ENCODE peak calls at places on chromosomes 11 and 22, in six cellular contexts. E, F, H, D, J and B are unnamed samples.

GRCh38 chr22:24335529-24335928 is 64.9 kb downstream of the SPECC1L start:
- DNase-seq in H (no peak), J (no peak), E (no peak), F (no peak), D (no peak), B (peak)

GRCh38 chr11:64874308-64874707 is 4.1 kb downstream of the EHD1 start:
- DNase-seq in F (peak), H (no peak), E (no peak), D (no peak), J (peak), B (no peak)

GRCh38 chr11:86941871-86942208 is 13.4 kb downstream of the FZD4 start:
- DNase-seq in H (no peak), F (no peak), J (no peak), E (no peak), D (no peak), B (no peak)

GRCh38 chr22:30553971-30554370 is 7.4 kb upstream of the SEC14L6 start:
- DNase-seq in D (no peak), F (no peak), H (no peak), E (no peak), J (no peak), B (no peak)

GRCh38 chr11:6459049-6459448 is 14.7 kb downstream of the TRIM3 start:
- DNase-seq in J (no peak), F (no peak), D (no peak), H (no peak), E (no peak), B (no peak)

GRCh38 chr11:10051868-10052586 is 242.0 kb downstream of the SBF2 start:
- DNase-seq in F (peak), H (no peak), J (no peak), E (no peak), D (no peak), B (no peak)

GRCh38 chr22:43777204-43777671 is 34.9 kb downstream of the EFCAB6 start:
- DNase-seq in E (no peak), H (no peak), D (peak), F (peak), J (no peak), B (peak)

GRCh38 chr22:35154937-35155387 is 89.0 kb downstream of the ISX start:
- DNase-seq in H (peak), E (peak), J (no peak), D (peak), F (peak), B (peak)

GRCh38 chr11:45383229-45383628 is 97.1 kb upstream of the SYT13 start:
- DNase-seq in J (no peak), D (peak), H (no peak), E (no peak), F (no peak), B (peak)

DNA sequence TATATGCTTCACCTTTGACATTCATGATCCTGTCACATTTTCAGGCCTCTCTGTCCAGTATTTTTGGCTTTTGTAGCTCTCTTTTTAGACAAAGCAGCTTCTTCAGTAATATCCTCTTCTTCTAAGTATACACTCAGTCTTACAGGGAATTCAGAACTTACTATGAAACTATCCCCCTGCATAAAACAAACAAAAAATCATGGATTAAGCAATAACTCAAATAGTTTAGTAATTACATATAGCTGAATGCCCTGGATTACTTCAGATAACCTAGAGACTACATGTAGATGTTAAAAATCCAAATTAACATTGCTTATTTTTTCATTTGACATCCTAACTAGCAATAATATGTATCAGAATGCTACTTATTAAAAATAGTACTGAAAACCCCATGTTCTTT is 5.2 kb downstream of the TAF1D start:
- DNase-seq in E (no peak), H (no peak), D (no peak), F (peak), J (no peak), B (peak)
- H3K4me3 ChIP-seq in E (peak), H (no peak), D (no peak), F (no peak), J (peak), B (no peak)

DNA sequence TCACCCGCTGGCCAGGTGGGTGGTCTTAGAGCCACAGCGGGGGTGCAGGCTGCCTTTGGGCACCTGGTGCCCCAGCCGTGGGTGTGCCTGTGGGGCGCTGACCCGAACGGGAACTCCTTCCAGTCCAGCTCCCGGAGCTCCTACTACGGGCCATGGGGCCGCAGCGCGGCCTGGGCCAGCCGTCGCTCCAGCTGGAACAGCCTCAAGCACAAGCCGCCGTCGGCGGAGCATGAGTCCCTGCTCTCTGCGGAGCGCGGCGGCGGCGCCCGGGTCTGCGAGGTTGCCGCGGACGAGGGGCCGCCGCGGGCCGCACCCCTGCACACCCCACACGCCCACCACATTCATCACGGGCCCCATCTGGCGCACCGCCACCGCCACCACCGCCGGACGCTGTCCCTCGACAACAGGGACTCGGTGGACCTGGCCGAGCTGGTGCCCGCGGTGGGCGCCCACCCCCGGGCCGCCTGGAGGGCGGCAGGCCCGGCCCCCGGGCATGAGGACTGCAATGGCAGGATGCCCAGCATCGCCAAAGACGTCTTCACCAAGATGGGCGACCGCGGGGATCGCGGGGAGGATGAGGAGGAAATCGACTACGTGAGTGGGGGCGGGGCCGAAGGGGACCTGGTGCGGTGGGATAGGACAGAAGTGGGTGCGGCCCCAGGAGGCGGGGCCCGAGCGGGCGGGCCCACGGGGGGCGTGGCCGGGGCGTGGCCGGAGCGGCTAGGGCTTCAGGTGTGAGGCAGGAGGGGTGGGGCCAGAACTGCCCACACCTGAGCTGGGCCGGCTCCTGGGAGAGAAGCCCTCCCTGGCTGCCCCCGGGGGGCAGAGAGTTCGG is 91.5 kb downstream of the CACNA1I start:
- DNase-seq in J (peak), H (peak), D (no peak), F (no peak), E (no peak), B (no peak)
- H3K4me3 ChIP-seq in J (peak), H (peak), D (no peak), F (no peak), E (no peak), B (no peak)

GRCh38 chr22:33850724-33851123 is 69.6 kb downstream of the LARGE1 start:
- DNase-seq in J (no peak), E (no peak), D (no peak), F (no peak), H (no peak), B (no peak)

GRCh38 chr22:33851985-33852384 is 68.3 kb downstream of the LARGE1 start:
- DNase-seq in J (no peak), D (no peak), H (no peak), E (no peak), F (no peak), B (no peak)

GRCh38 chr22:33853200-33854097 is 66.8 kb downstream of the LARGE1 start:
- DNase-seq in D (peak), E (peak), H (peak), J (no peak), F (peak), B (peak)

GRCh38 chr22:33851240-33851639 is 69.0 kb downstream of the LARGE1 start:
- DNase-seq in E (no peak), H (no peak), F (peak), D (no peak), J (no peak), B (no peak)

DNA sequence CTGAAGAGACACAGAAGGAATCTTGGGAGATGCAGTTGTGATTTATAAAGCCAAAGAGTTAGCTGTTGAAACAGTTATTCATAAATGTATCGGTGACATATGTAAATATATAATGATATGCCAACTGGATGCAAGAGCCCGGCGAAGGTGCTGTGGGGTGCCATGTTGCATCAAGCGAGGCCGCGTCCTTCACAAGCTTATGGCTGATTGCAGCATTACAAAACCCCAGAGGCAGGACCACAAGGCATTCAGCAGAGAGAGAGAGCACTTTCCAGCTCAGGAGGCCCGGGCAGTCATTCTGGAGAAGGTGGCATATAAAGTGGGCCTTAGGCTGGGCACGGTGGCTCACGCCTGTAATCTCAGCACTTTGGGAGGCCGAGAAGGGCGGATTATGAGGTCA is 65.6 kb downstream of the LARGE1 start:
- DNase-seq in E (no peak), F (no peak), D (no peak), J (no peak), H (no peak), B (no peak)
- H3K4me3 ChIP-seq in E (no peak), F (no peak), D (no peak), J (no peak), H (no peak), B (no peak)

GRCh38 chr22:31945971-31946680 is 1.8 kb downstream of the YWHAH start:
- DNase-seq in D (no peak), H (peak), J (no peak), F (peak), E (no peak), B (no peak)

GRCh38 chr22:31945478-31945815 is 1.1 kb downstream of the YWHAH start:
- DNase-seq in J (no peak), D (no peak), H (no peak), E (no peak), F (no peak), B (no peak)

GRCh38 chr22:31944700-31945477 is 554 bp downstream of the YWHAH start:
- DNase-seq in F (no peak), E (peak), J (peak), H (no peak), D (no peak), B (no peak)

GRCh38 chr22:31948002-31948401 is 3.7 kb downstream of the YWHAH start:
- DNase-seq in H (no peak), E (no peak), F (no peak), J (no peak), D (no peak), B (no peak)

GRCh38 chr22:31947296-31947695 is 3.0 kb downstream of the YWHAH start:
- DNase-seq in J (no peak), E (peak), D (no peak), F (no peak), H (no peak), B (peak)
- H3K4me3 ChIP-seq in J (peak), E (no peak), D (no peak), F (no peak), H (peak), B (no peak)

GRCh38 chr11:15816270-15816871 is 540.0 kb downstream of the SOX6 start:
- DNase-seq in D (peak), E (no peak), F (peak), J (no peak), H (no peak), B (peak)

GRCh38 chr11:15819679-15820286 is 536.6 kb downstream of the SOX6 start:
- DNase-seq in H (peak), D (peak), J (no peak), E (peak), F (peak), B (peak)

GRCh38 chr11:15818132-15818842 is 538.1 kb downstream of the SOX6 start:
- DNase-seq in D (no peak), F (no peak), E (no peak), J (no peak), H (no peak), B (no peak)

GRCh38 chr11:15815246-15816209 is 540.8 kb downstream of the SOX6 start:
- DNase-seq in F (no peak), H (no peak), J (no peak), E (no peak), D (no peak), B (peak)

DNA sequence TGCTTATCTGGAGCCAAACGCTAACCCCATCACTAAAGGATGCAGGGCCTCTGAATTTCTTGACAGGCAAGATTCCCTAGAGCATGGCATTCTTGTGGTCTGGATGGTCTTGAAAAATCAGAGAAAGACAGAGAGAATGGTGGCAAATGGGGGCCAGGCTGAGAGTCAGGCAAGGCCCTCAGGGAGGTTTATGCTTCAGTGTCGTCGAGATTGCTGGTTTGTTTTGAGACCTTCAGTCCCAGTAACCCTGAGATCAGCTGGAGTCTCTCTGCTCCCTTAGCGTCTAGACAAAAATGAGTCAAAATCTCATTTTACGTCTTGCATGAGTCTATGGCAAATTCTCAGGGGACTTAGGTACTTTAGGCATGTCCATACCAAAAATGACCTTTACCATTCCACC is 539.4 kb downstream of the SOX6 start:
- DNase-seq in H (no peak), E (no peak), D (peak), F (peak), J (no peak), B (peak)
- H3K4me3 ChIP-seq in H (no peak), E (no peak), D (no peak), F (no peak), J (no peak), B (no peak)